ENCODE peak calls at places on chromosomes 12 and 14, in four cellular contexts. One of them, this sample, is unnamed.

GRCh38 chr12:21659383-21659782 is 1.7 kb upstream of the LDHB start:
- DNase-seq in stomach: no peak
- DNase-seq in HuH-7.5: no peak
- DNase-seq in HFFc6: no peak
- DNase-seq in this sample: no peak

GRCh38 chr12:48489012-48489411 is 6.7 kb downstream of the C12orf54 start:
- DNase-seq in stomach: no peak
- DNase-seq in HuH-7.5: no peak
- DNase-seq in HFFc6: peak; percentile 46
- DNase-seq in this sample: no peak

GRCh38 chr14:94689218-94689984 is 77.2 kb downstream of the SERPINA3 start:
- DNase-seq in stomach: peak; percentile 68
- DNase-seq in HuH-7.5: peak; percentile 76
- DNase-seq in HFFc6: no peak
- DNase-seq in this sample: peak; percentile 93

GRCh38 chr12:127355061-127355820 is 911.7 kb upstream of the TMEM132C start:
- DNase-seq in stomach: no peak
- DNase-seq in HuH-7.5: no peak
- DNase-seq in HFFc6: peak; percentile 24
- DNase-seq in this sample: peak; percentile 32

GRCh38 chr12:105523164-105524057 is 192.9 kb downstream of the C12orf75 start:
- DNase-seq in stomach: no peak
- DNase-seq in HuH-7.5: no peak
- DNase-seq in HFFc6: peak; percentile 91
- DNase-seq in this sample: peak; percentile 73

GRCh38 chr14:72576258-72576657 is 317.6 kb downstream of the DPF3 start:
- DNase-seq in stomach: no peak
- DNase-seq in HuH-7.5: no peak
- DNase-seq in HFFc6: no peak
- DNase-seq in this sample: no peak

GRCh38 chr14:22812744-22813143 is 2.5 kb downstream of the SLC7A7 start:
- DNase-seq in stomach: no peak
- DNase-seq in HuH-7.5: no peak
- DNase-seq in HFFc6: no peak
- DNase-seq in this sample: no peak

GRCh38 chr12:76720068-76720467 is 43.8 kb upstream of the ZDHHC17 start:
- DNase-seq in stomach: no peak
- DNase-seq in HuH-7.5: no peak
- DNase-seq in HFFc6: peak; percentile 58
- DNase-seq in this sample: no peak

GRCh38 chr14:103144085-103144484 is 20.8 kb downstream of the TNFAIP2 start:
- DNase-seq in stomach: no peak
- DNase-seq in HuH-7.5: no peak
- DNase-seq in HFFc6: peak; percentile 86
- DNase-seq in this sample: no peak

GRCh38 chr14:36605506-36605857 is 23.1 kb upstream of the NKX2-8 start:
- DNase-seq in stomach: no peak
- DNase-seq in HuH-7.5: no peak
- DNase-seq in HFFc6: no peak
- DNase-seq in this sample: no peak

GRCh38 chr14:54354096-54354495 is 42.7 kb upstream of the CDKN3 start:
- DNase-seq in stomach: no peak
- DNase-seq in HuH-7.5: peak; percentile 44
- DNase-seq in HFFc6: no peak
- DNase-seq in this sample: no peak

GRCh38 chr14:68627050-68627867 is 165.6 kb downstream of the ZFP36L1 start:
- DNase-seq in stomach: peak; percentile 51
- DNase-seq in HuH-7.5: no peak
- DNase-seq in HFFc6: no peak
- DNase-seq in this sample: no peak

GRCh38 chr12:47004634-47005033 is 74.8 kb upstream of the PCED1B start:
- DNase-seq in stomach: no peak
- DNase-seq in HuH-7.5: no peak
- DNase-seq in HFFc6: no peak
- DNase-seq in this sample: no peak

GRCh38 chr14:51880810-51881580 is 20.6 kb downstream of the GNG2 start:
- DNase-seq in stomach: no peak
- DNase-seq in HuH-7.5: no peak
- DNase-seq in HFFc6: no peak
- DNase-seq in this sample: no peak